ENCODE peak calls at places on chromosomes 2 and 18, in nine cellular contexts. M, Q, U, O, D, W, B, R and X are unnamed samples.

GRCh38 chr2:205994344-205994743 is 91.6 kb downstream of the INO80D start:
- DNase-seq in D (no peak), R (no peak), M (no peak), B (no peak), O (no peak), W (no peak), Q (no peak), U (peak), X (no peak)

GRCh38 chr2:212330263-212330662 is 208.3 kb downstream of the ERBB4 start:
- DNase-seq in M (no peak), Q (no peak), U (no peak), R (no peak), D (no peak), O (no peak), B (no peak), W (no peak), X (no peak)

GRCh38 chr2:188677182-188677581 is 297.0 kb upstream of the COL3A1 start:
- DNase-seq in D (no peak), Q (no peak), R (no peak), W (no peak), U (no peak), M (no peak), B (no peak), O (no peak), X (no peak)

GRCh38 chr18:34098109-34098508 is 126.6 kb downstream of the NOL4 start:
- DNase-seq in W (no peak), M (no peak), U (no peak), B (no peak), O (no peak), D (no peak), R (no peak), Q (no peak), X (no peak)

GRCh38 chr2:162126145-162126926 is 25.7 kb downstream of the GCG start:
- DNase-seq in O (no peak), B (no peak), Q (peak), R (no peak), D (no peak), M (no peak), U (no peak), W (peak), X (no peak)

GRCh38 chr2:86072271-86072858 is 33.3 kb downstream of the POLR1A start:
- DNase-seq in B (no peak), R (no peak), Q (peak), U (no peak), W (peak), O (no peak), M (no peak), D (peak), X (no peak)

GRCh38 chr2:237208373-237209045 is 122.8 kb downstream of the COPS8 start:
- DNase-seq in U (no peak), W (no peak), M (peak), O (no peak), R (no peak), D (no peak), B (no peak), Q (no peak), X (no peak)

GRCh38 chr2:170177950-170178781 is at the start of gene MYO3B:
- DNase-seq in Q (no peak), O (no peak), B (no peak), D (no peak), U (no peak), W (no peak), R (no peak), M (peak), X (no peak)

GRCh38 chr2:23924589-23925359 is 2.1 kb downstream of the ATAD2B start:
- DNase-seq in O (no peak), M (no peak), W (no peak), U (no peak), D (no peak), B (no peak), R (no peak), Q (no peak), X (no peak)

GRCh38 chr18:22307528-22307927 is 110.2 kb downstream of the CTAGE1 start:
- DNase-seq in R (no peak), W (no peak), D (no peak), M (no peak), B (no peak), U (no peak), Q (no peak), O (no peak), X (no peak)

GRCh38 chr2:68880213-68880612 is 9.0 kb upstream of the BMP10 start:
- DNase-seq in U (no peak), Q (no peak), D (no peak), R (no peak), M (no peak), O (no peak), B (no peak), W (no peak), X (no peak)

GRCh38 chr2:46601328-46601963 is 122.1 kb downstream of the TMEM247 start:
- DNase-seq in Q (peak), B (no peak), U (no peak), D (no peak), R (no peak), O (no peak), M (no peak), W (peak), X (no peak)

GRCh38 chr18:1619507-1619906 is 714.8 kb downstream of the ADCYAP1 start:
- DNase-seq in O (no peak), R (no peak), D (no peak), U (no peak), Q (no peak), B (no peak), M (no peak), W (no peak), X (no peak)

GRCh38 chr2:218074031-218074430 is 5.0 kb downstream of the RUFY4 start:
- DNase-seq in O (no peak), B (no peak), R (peak), U (peak), Q (no peak), W (peak), M (peak), D (peak), X (no peak)

GRCh38 chr2:130252880-130253645 is 54.8 kb upstream of the TUBA3E start:
- DNase-seq in D (peak), M (peak), U (no peak), B (no peak), Q (no peak), R (no peak), O (no peak), W (no peak), X (no peak)

GRCh38 chr2:128304715-128305554 is 13.7 kb downstream of the HS6ST1 start:
- DNase-seq in W (peak), D (peak), U (peak), M (peak), R (no peak), Q (no peak), B (no peak), O (no peak), X (peak)

GRCh38 chr18:48080546-48080945 is 150.1 kb upstream of the SMAD2 start:
- DNase-seq in M (no peak), O (no peak), Q (no peak), B (no peak), R (no peak), U (peak), W (no peak), D (no peak), X (no peak)

GRCh38 chr2:109466674-109467575 is 146.8 kb downstream of the SEPTIN10 start:
- DNase-seq in D (no peak), W (peak), R (no peak), O (no peak), U (no peak), B (no peak), Q (peak), M (peak), X (no peak)

GRCh38 chr2:218865999-218866398 is 6.4 kb downstream of the WNT6 start:
- DNase-seq in R (no peak), B (no peak), W (no peak), M (no peak), O (no peak), Q (no peak), D (no peak), U (no peak), X (no peak)

GRCh38 chr2:179273461-179273962 is 8.9 kb upstream of the SESTD1 start:
- DNase-seq in M (no peak), W (no peak), R (no peak), B (no peak), U (peak), D (no peak), Q (no peak), O (no peak), X (no peak)

GRCh38 chr18:9722691-9723090 is 14.6 kb downstream of the RAB31 start:
- DNase-seq in M (no peak), U (no peak), Q (no peak), W (no peak), O (no peak), B (no peak), D (no peak), R (no peak), X (no peak)

GRCh38 chr18:23626451-23627279 is 36.0 kb downstream of the ANKRD29 start:
- DNase-seq in W (peak), Q (no peak), O (no peak), B (no peak), R (no peak), U (peak), M (no peak), D (no peak), X (no peak)

GRCh38 chr2:238891667-238892500 is 44.0 kb downstream of the TWIST2 start:
- DNase-seq in W (no peak), O (no peak), U (no peak), R (no peak), Q (no peak), B (no peak), M (peak), D (no peak), X (no peak)

GRCh38 chr18:1495387-1495786 is 590.7 kb downstream of the ADCYAP1 start:
- DNase-seq in M (no peak), Q (no peak), D (no peak), B (no peak), U (no peak), O (no peak), R (no peak), W (no peak), X (no peak)

GRCh38 chr2:70475266-70475665 is 78.4 kb downstream of the TGFA start:
- DNase-seq in W (no peak), O (no peak), R (no peak), Q (no peak), B (no peak), M (no peak), D (no peak), U (no peak), X (no peak)

GRCh38 chr18:50287028-50287440 is 458 bp downstream of the CXXC1 start:
- DNase-seq in D (peak), U (no peak), Q (no peak), B (no peak), R (no peak), O (no peak), M (no peak), W (no peak), X (no peak)